ENCODE peak calls at places on chromosomes 12 and 14, in four cellular contexts. R is aorta, M is mesendoderm, Z is Calu3. V is an unnamed sample.

GRCh38 chr14:103136388-103137271 is 13.4 kb downstream of the TNFAIP2 start:
- DNase-seq in R (peak; percentile 79), M (peak; percentile 84), Z (no peak), V (peak; percentile 64)

GRCh38 chr14:53037016-53037415 is 86.2 kb upstream of the FERMT2 start:
- DNase-seq in R (no peak), M (no peak), Z (no peak), V (no peak)

GRCh38 chr12:88753074-88753473 is 172.8 kb upstream of the KITLG start:
- DNase-seq in R (no peak), M (no peak), Z (no peak), V (no peak)

GRCh38 chr14:99427632-99428315 is 52.9 kb downstream of the SETD3 start:
- DNase-seq in R (no peak), M (peak; percentile 76), Z (no peak), V (no peak)

GRCh38 chr12:75892779-75893408 is 138.7 kb downstream of the PHLDA1 start:
- DNase-seq in R (no peak), M (peak; percentile 99), Z (peak; percentile 30), V (no peak)

GRCh38 chr14:67759916-67760315 is 56.5 kb downstream of the ZFYVE26 start:
- DNase-seq in R (no peak), M (no peak), Z (no peak), V (no peak)

GRCh38 chr12:54001283-54002187 is 1.6 kb downstream of the HOXC9 start:
- DNase-seq in R (no peak), M (no peak), Z (no peak), V (no peak)

GRCh38 chr12:128747441-128747840 is 76.3 kb downstream of the SLC15A4 start:
- DNase-seq in R (no peak), M (no peak), Z (no peak), V (no peak)

GRCh38 chr14:62269204-62269603 is 507.0 kb downstream of the SNAPC1 start:
- DNase-seq in R (no peak), M (no peak), Z (no peak), V (no peak)

GRCh38 chr12:87813476-87814234 is 215.5 kb downstream of the C12orf50 start:
- DNase-seq in R (no peak), M (no peak), Z (no peak), V (no peak)

GRCh38 chr12:31578632-31579031 is 12.3 kb downstream of the DENND5B start:
- DNase-seq in R (no peak), M (no peak), Z (no peak), V (no peak)